ENCODE peak calls at places on chromosome 12, in five cellular contexts. One of them, this sample, is unnamed.

GRCh38 chr12:109178532-109178931 is 62.1 kb downstream of the ACACB start:
- DNase-seq in progenitor cell of endocrine pancreas: no peak
- DNase-seq in glutamatergic neuron: no peak
- DNase-seq in MM.1S: no peak
- DNase-seq in ascending aorta: no peak
- DNase-seq in this sample: no peak

GRCh38 chr12:49637401-49637800 is 14.0 kb downstream of the PRPF40B start:
- DNase-seq in glutamatergic neuron: no peak
- DNase-seq in MM.1S: no peak
- DNase-seq in progenitor cell of endocrine pancreas: no peak
- DNase-seq in ascending aorta: peak
- DNase-seq in this sample: no peak

GRCh38 chr12:12505544-12506501 is 56.8 kb downstream of the DUSP16 start:
- DNase-seq in ascending aorta: no peak
- DNase-seq in glutamatergic neuron: no peak
- DNase-seq in MM.1S: no peak
- DNase-seq in progenitor cell of endocrine pancreas: no peak
- DNase-seq in this sample: peak

GRCh38 chr12:115451785-115452736 is 768.1 kb upstream of the TBX3 start:
- DNase-seq in MM.1S: peak
- DNase-seq in glutamatergic neuron: peak
- DNase-seq in ascending aorta: no peak
- DNase-seq in progenitor cell of endocrine pancreas: peak
- DNase-seq in this sample: no peak

GRCh38 chr12:105464426-105464825 is 133.9 kb downstream of the C12orf75 start:
- DNase-seq in progenitor cell of endocrine pancreas: no peak
- DNase-seq in MM.1S: no peak
- DNase-seq in ascending aorta: no peak
- DNase-seq in glutamatergic neuron: no peak
- DNase-seq in this sample: no peak

GRCh38 chr12:57611116-57611809 is at the start of gene ARHGEF25:
- DNase-seq in MM.1S: peak
- DNase-seq in glutamatergic neuron: peak
- DNase-seq in ascending aorta: peak
- DNase-seq in progenitor cell of endocrine pancreas: peak
- DNase-seq in this sample: no peak

GRCh38 chr12:48861111-48861510 is 4.6 kb downstream of the RND1 start:
- DNase-seq in MM.1S: no peak
- DNase-seq in progenitor cell of endocrine pancreas: no peak
- DNase-seq in glutamatergic neuron: no peak
- DNase-seq in ascending aorta: no peak
- DNase-seq in this sample: no peak

GRCh38 chr12:116295327-116296263 is 18.1 kb upstream of the MED13L start:
- DNase-seq in glutamatergic neuron: no peak
- DNase-seq in progenitor cell of endocrine pancreas: no peak
- DNase-seq in MM.1S: no peak
- DNase-seq in ascending aorta: peak
- DNase-seq in this sample: no peak

GRCh38 chr12:57272337-57273151 is 21.6 kb upstream of the STAC3 start:
- DNase-seq in MM.1S: no peak
- DNase-seq in ascending aorta: no peak
- DNase-seq in glutamatergic neuron: no peak
- DNase-seq in progenitor cell of endocrine pancreas: no peak
- DNase-seq in this sample: no peak

GRCh38 chr12:101884174-101884573 is 6.8 kb downstream of the DRAM1 start:
- DNase-seq in MM.1S: no peak
- DNase-seq in progenitor cell of endocrine pancreas: no peak
- DNase-seq in glutamatergic neuron: no peak
- DNase-seq in ascending aorta: no peak
- DNase-seq in this sample: no peak

GRCh38 chr12:39764944-39765560 is 145.4 kb upstream of the ABCD2 start:
- DNase-seq in MM.1S: peak
- DNase-seq in ascending aorta: no peak
- DNase-seq in progenitor cell of endocrine pancreas: no peak
- DNase-seq in glutamatergic neuron: no peak
- DNase-seq in this sample: peak

GRCh38 chr12:124030510-124030909 is 57.5 kb downstream of the ZNF664 start:
- DNase-seq in glutamatergic neuron: no peak
- DNase-seq in MM.1S: no peak
- DNase-seq in progenitor cell of endocrine pancreas: no peak
- DNase-seq in ascending aorta: no peak
- DNase-seq in this sample: no peak

GRCh38 chr12:53652366-53652765 is 23.5 kb downstream of the ATP5MC2 start:
- DNase-seq in progenitor cell of endocrine pancreas: no peak
- DNase-seq in glutamatergic neuron: no peak
- DNase-seq in MM.1S: no peak
- DNase-seq in ascending aorta: no peak
- DNase-seq in this sample: no peak

GRCh38 chr12:111586986-111587385 is 12.1 kb downstream of the ATXN2 start:
- DNase-seq in MM.1S: no peak
- DNase-seq in ascending aorta: no peak
- DNase-seq in glutamatergic neuron: no peak
- DNase-seq in progenitor cell of endocrine pancreas: no peak
- DNase-seq in this sample: no peak

GRCh38 chr12:11904124-11904523 is 166.6 kb upstream of the BCL2L14 start:
- DNase-seq in MM.1S: no peak
- DNase-seq in glutamatergic neuron: no peak
- DNase-seq in ascending aorta: no peak
- DNase-seq in progenitor cell of endocrine pancreas: no peak
- DNase-seq in this sample: no peak

GRCh38 chr12:47741340-47741703 is 16.0 kb upstream of the ENDOU start:
- DNase-seq in ascending aorta: peak
- DNase-seq in MM.1S: peak
- DNase-seq in glutamatergic neuron: no peak
- DNase-seq in progenitor cell of endocrine pancreas: no peak
- DNase-seq in this sample: no peak

GRCh38 chr12:54262403-54262925 is 17.5 kb downstream of the CBX5 start:
- DNase-seq in MM.1S: no peak
- DNase-seq in ascending aorta: no peak
- DNase-seq in glutamatergic neuron: no peak
- DNase-seq in progenitor cell of endocrine pancreas: no peak
- DNase-seq in this sample: no peak

GRCh38 chr12:11807453-11807852 is 158.0 kb downstream of the ETV6 start:
- DNase-seq in ascending aorta: no peak
- DNase-seq in MM.1S: peak
- DNase-seq in glutamatergic neuron: no peak
- DNase-seq in progenitor cell of endocrine pancreas: no peak
- DNase-seq in this sample: no peak

GRCh38 chr12:76277480-76277879 is 70.7 kb downstream of the BBS10 start:
- DNase-seq in progenitor cell of endocrine pancreas: no peak
- DNase-seq in ascending aorta: no peak
- DNase-seq in glutamatergic neuron: no peak
- DNase-seq in MM.1S: no peak
- DNase-seq in this sample: no peak

GRCh38 chr12:54398995-54399793 is 14.7 kb upstream of the ZNF385A start:
- DNase-seq in ascending aorta: peak
- DNase-seq in progenitor cell of endocrine pancreas: peak
- DNase-seq in glutamatergic neuron: peak
- DNase-seq in MM.1S: peak
- DNase-seq in this sample: no peak

GRCh38 chr12:99767809-99768208 is 120.3 kb downstream of the GARIN6 start:
- DNase-seq in ascending aorta: no peak
- DNase-seq in progenitor cell of endocrine pancreas: no peak
- DNase-seq in MM.1S: peak
- DNase-seq in glutamatergic neuron: no peak
- DNase-seq in this sample: no peak

GRCh38 chr12:109795023-109795422 is 38.2 kb downstream of the TRPV4 start:
- DNase-seq in glutamatergic neuron: no peak
- DNase-seq in progenitor cell of endocrine pancreas: no peak
- DNase-seq in ascending aorta: no peak
- DNase-seq in MM.1S: no peak
- DNase-seq in this sample: no peak

GRCh38 chr12:84033162-84033561 is 879.4 kb downstream of the SLC6A15 start:
- DNase-seq in glutamatergic neuron: no peak
- DNase-seq in progenitor cell of endocrine pancreas: no peak
- DNase-seq in ascending aorta: no peak
- DNase-seq in MM.1S: no peak
- DNase-seq in this sample: no peak

GRCh38 chr12:131591714-131592709 is 118.9 kb upstream of the SFSWAP start:
- DNase-seq in ascending aorta: no peak
- DNase-seq in MM.1S: no peak
- DNase-seq in progenitor cell of endocrine pancreas: no peak
- DNase-seq in glutamatergic neuron: peak
- DNase-seq in this sample: no peak

GRCh38 chr12:109582636-109583035 is 9.0 kb downstream of the MVK start:
- DNase-seq in MM.1S: no peak
- DNase-seq in glutamatergic neuron: no peak
- DNase-seq in progenitor cell of endocrine pancreas: no peak
- DNase-seq in ascending aorta: no peak
- DNase-seq in this sample: no peak

GRCh38 chr12:45192041-45192695 is 23.7 kb upstream of the ANO6 start:
- DNase-seq in glutamatergic neuron: no peak
- DNase-seq in MM.1S: no peak
- DNase-seq in ascending aorta: no peak
- DNase-seq in progenitor cell of endocrine pancreas: no peak
- DNase-seq in this sample: no peak

GRCh38 chr12:115481141-115481540 is 796.4 kb downstream of the MED13L start:
- DNase-seq in glutamatergic neuron: no peak
- DNase-seq in progenitor cell of endocrine pancreas: no peak
- DNase-seq in MM.1S: peak
- DNase-seq in ascending aorta: no peak
- DNase-seq in this sample: peak

GRCh38 chr12:115636546-115636945 is 640.9 kb downstream of the MED13L start:
- DNase-seq in glutamatergic neuron: no peak
- DNase-seq in progenitor cell of endocrine pancreas: no peak
- DNase-seq in ascending aorta: no peak
- DNase-seq in MM.1S: no peak
- DNase-seq in this sample: no peak

GRCh38 chr12:29649722-29650121 is 134.0 kb downstream of the TMTC1 start:
- DNase-seq in progenitor cell of endocrine pancreas: no peak
- DNase-seq in MM.1S: no peak
- DNase-seq in glutamatergic neuron: no peak
- DNase-seq in ascending aorta: no peak
- DNase-seq in this sample: no peak

GRCh38 chr12:879641-880040 is 69.9 kb downstream of the RAD52 start:
- DNase-seq in MM.1S: no peak
- DNase-seq in progenitor cell of endocrine pancreas: no peak
- DNase-seq in ascending aorta: no peak
- DNase-seq in glutamatergic neuron: peak
- DNase-seq in this sample: no peak

GRCh38 chr12:12620730-12621315 is 9.1 kb downstream of the CREBL2 start:
- DNase-seq in MM.1S: no peak
- DNase-seq in progenitor cell of endocrine pancreas: no peak
- DNase-seq in ascending aorta: no peak
- DNase-seq in glutamatergic neuron: no peak
- DNase-seq in this sample: no peak

DNA sequence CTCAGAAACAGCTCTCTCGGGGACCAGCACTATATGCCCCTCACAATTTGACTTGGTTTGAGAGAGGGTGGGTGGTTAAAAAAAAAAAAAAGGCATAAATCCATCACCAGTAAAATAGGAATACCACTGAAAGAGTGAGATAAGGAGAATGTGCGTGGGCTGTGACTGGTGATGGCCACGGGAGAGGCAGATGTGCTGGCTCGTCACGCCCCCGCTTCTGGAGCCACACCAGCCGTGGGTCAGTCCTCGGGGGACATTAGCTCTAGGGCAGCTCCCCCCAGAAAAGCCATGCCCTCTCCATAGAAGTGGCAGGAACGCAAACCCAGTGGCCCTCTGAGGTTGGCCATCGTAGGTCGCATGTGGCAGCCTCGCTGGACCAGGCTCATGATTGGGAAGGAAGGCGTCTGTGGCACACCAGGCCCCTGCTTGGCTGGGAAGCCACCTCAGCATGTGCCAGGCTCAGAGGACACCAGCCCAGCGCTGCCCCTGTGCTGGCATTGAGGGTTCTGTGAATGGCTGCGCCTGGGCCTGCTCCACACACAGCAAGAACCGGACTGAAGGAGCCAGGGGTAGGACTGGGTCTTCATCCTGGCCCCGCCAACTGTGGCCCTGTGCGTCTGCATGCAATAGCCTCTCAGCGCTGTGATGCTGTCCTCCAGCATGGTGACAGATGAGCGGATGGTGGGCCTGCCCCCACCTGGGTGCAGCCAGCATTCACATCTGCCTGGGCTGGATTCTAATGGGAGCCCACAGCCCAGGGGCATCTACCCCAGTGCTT is 110.5 kb downstream of the PIWIL1 start:
- DNase-seq in glutamatergic neuron: no peak
- DNase-seq in MM.1S: no peak
- DNase-seq in progenitor cell of endocrine pancreas: no peak
- DNase-seq in ascending aorta: no peak
- DNase-seq in this sample: no peak
- TF ChIP-seq CTCF in glutamatergic neuron: no peak
- TF ChIP-seq CTCF in MM.1S: no peak
- TF ChIP-seq CTCF in progenitor cell of endocrine pancreas: no peak
- TF ChIP-seq CTCF in ascending aorta: no peak
- TF ChIP-seq CTCF in this sample: no peak

GRCh38 chr12:93163260-93164036 is 214.3 kb upstream of the NUDT4 start:
- DNase-seq in ascending aorta: no peak
- DNase-seq in glutamatergic neuron: no peak
- DNase-seq in MM.1S: no peak
- DNase-seq in progenitor cell of endocrine pancreas: no peak
- DNase-seq in this sample: no peak
- TF ChIP-seq CTCF in ascending aorta: no peak
- TF ChIP-seq CTCF in glutamatergic neuron: no peak
- TF ChIP-seq CTCF in MM.1S: no peak
- TF ChIP-seq CTCF in progenitor cell of endocrine pancreas: no peak
- TF ChIP-seq CTCF in this sample: no peak

GRCh38 chr12:51126297-51126696 is 42.9 kb upstream of the CSRNP2 start:
- DNase-seq in MM.1S: peak
- DNase-seq in progenitor cell of endocrine pancreas: no peak
- DNase-seq in glutamatergic neuron: no peak
- DNase-seq in ascending aorta: no peak
- DNase-seq in this sample: no peak
- TF ChIP-seq CTCF in MM.1S: no peak
- TF ChIP-seq CTCF in progenitor cell of endocrine pancreas: no peak
- TF ChIP-seq CTCF in glutamatergic neuron: no peak
- TF ChIP-seq CTCF in ascending aorta: no peak
- TF ChIP-seq CTCF in this sample: no peak

DNA sequence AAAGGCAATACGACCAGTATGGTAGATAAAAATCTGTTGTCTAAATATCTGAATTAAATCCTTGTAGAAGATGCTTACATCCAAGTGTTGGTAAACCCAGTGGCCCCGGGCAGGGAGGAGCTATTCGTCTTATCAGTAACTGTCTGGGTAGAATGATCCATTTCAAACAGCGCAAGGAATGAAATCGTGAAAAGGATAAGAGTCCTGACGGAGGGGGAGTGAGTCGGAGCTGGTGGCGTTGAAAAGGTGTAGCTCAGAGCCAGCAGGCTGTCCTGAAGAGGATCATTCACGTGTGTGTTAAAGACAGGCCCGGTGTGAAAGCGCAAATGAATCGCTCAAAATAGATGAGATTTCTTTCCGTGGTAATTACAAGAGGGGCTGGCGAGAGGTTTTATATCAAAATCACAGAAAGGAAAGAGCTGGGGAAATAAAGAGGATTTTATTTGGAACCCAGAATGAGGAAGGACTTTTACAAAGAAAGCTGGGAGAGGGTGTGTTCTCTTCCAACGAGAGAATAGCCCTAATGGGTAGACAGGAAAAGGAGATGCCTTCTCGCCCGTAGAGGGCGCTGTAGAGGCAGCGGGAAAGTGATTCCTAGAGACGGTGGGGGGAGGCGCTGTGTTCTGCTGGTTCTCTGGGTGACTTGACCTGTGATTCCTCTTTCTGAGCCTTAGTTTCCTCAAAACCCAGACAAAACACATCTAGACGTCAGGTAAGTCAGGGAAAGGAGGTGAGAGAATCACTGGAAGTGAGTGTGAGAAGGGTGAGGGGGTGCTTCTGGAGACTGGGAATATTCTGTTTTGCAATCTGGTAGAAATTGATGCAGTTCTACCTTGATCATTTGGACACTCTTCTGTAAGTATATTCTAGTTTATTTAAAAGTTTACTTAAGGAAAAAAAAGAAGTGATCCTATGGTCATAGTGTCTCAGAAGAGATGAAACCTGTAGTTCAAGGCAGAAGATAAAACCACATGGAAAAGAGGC is 39.3 kb downstream of the SRRM4 start:
- DNase-seq in ascending aorta: no peak
- DNase-seq in glutamatergic neuron: peak
- DNase-seq in progenitor cell of endocrine pancreas: peak
- DNase-seq in MM.1S: no peak
- DNase-seq in this sample: no peak
- TF ChIP-seq CTCF in ascending aorta: no peak
- TF ChIP-seq CTCF in glutamatergic neuron: peak
- TF ChIP-seq CTCF in progenitor cell of endocrine pancreas: peak
- TF ChIP-seq CTCF in MM.1S: peak
- TF ChIP-seq CTCF in this sample: peak

This sample was measured in GM12864.